ENCODE peak calls at places on chromosomes 5 and 9, in seven cellular contexts. J is aorta, E is endothelial cell of umbilical vein, D is mesenchymal stem cell, O is A549, B is ascending aorta, Y is PC-3. I is an unnamed sample.
A peak's percentile ranks its signal among the peaks of the same experiment; 100 is the strongest.

GRCh38 chr5:56350595-56351170 is 117.6 kb upstream of the ANKRD55 start:
- DNase-seq in J (peak; percentile 85), E (peak; percentile 98), D (peak; percentile 94), O (peak; percentile 94), B (no peak), Y (peak; percentile 89), I (peak; percentile 98)

GRCh38 chr5:141822134-141822533 is 56.1 kb downstream of the PCDH1 start:
- DNase-seq in J (no peak), E (peak; percentile 25), D (no peak), O (no peak), B (no peak), Y (no peak), I (peak; percentile 60)

GRCh38 chr9:133463864-133464615 is 4.3 kb downstream of the CACFD1 start:
- DNase-seq in J (no peak), E (no peak), D (no peak), O (no peak), B (no peak), Y (no peak), I (no peak)

GRCh38 chr9:126367646-126368419 is 41.2 kb downstream of the MVB12B start:
- DNase-seq in J (no peak), E (no peak), D (no peak), O (no peak), B (no peak), Y (peak; percentile 66), I (no peak)

GRCh38 chr9:94719878-94720277 is 6.6 kb upstream of the AOPEP start:
- DNase-seq in J (no peak), E (no peak), D (no peak), O (no peak), B (no peak), Y (peak; percentile 73), I (peak; percentile 25)

GRCh38 chr9:20990867-20991266 is 40.6 kb downstream of the HACD4 start:
- DNase-seq in J (no peak), E (no peak), D (no peak), O (no peak), B (no peak), Y (no peak), I (no peak)

GRCh38 chr5:111461261-111461671 is 51.1 kb downstream of the STARD4 start:
- DNase-seq in J (no peak), E (no peak), D (peak; percentile 52), O (peak; percentile 40), B (no peak), Y (peak; percentile 44), I (peak; percentile 62)

GRCh38 chr9:137000177-137000930 is 4.0 kb upstream of the CLIC3 start:
- DNase-seq in J (no peak), E (no peak), D (peak; percentile 79), O (no peak), B (no peak), Y (no peak), I (no peak)

GRCh38 chr9:97993000-97993399 is 9.9 kb downstream of the ANP32B start:
- DNase-seq in J (no peak), E (no peak), D (no peak), O (no peak), B (no peak), Y (no peak), I (no peak)

GRCh38 chr5:151107738-151108520 is 27.1 kb upstream of the TNIP1 start:
- DNase-seq in J (no peak), E (no peak), D (no peak), O (no peak), B (no peak), Y (peak; percentile 53), I (no peak)

GRCh38 chr9:110316255-110316921 is 21.3 kb downstream of the TXNDC8 start:
- DNase-seq in J (no peak), E (no peak), D (peak; percentile 37), O (no peak), B (no peak), Y (no peak), I (no peak)

GRCh38 chr5:124599048-124599973 is 147.1 kb downstream of the ZNF608 start:
- DNase-seq in J (no peak), E (peak; percentile 98), D (peak; percentile 84), O (peak; percentile 10), B (no peak), Y (peak; percentile 48), I (no peak)

GRCh38 chr5:42767491-42768105 is 11.0 kb downstream of the CCDC152 start:
- DNase-seq in J (no peak), E (peak; percentile 39), D (peak; percentile 44), O (no peak), B (no peak), Y (peak; percentile 74), I (peak; percentile 30)

GRCh38 chr9:87620727-87621322 is 105.1 kb upstream of the CTSL start:
- DNase-seq in J (no peak), E (no peak), D (no peak), O (no peak), B (no peak), Y (no peak), I (no peak)

GRCh38 chr9:35907732-35908483 is 1.4 kb upstream of the SPAAR start:
- DNase-seq in J (peak; percentile 87), E (peak; percentile 89), D (peak; percentile 93), O (peak; percentile 94), B (peak; percentile 46), Y (peak; percentile 84), I (peak; percentile 97)

GRCh38 chr5:116388564-116389258 is 185.9 kb downstream of the SEMA6A start:
- DNase-seq in J (no peak), E (peak; percentile 81), D (no peak), O (no peak), B (no peak), Y (no peak), I (no peak)

GRCh38 chr5:75818661-75819060 is 101.4 kb upstream of the POC5 start:
- DNase-seq in J (no peak), E (no peak), D (no peak), O (no peak), B (no peak), Y (no peak), I (no peak)

DNA sequence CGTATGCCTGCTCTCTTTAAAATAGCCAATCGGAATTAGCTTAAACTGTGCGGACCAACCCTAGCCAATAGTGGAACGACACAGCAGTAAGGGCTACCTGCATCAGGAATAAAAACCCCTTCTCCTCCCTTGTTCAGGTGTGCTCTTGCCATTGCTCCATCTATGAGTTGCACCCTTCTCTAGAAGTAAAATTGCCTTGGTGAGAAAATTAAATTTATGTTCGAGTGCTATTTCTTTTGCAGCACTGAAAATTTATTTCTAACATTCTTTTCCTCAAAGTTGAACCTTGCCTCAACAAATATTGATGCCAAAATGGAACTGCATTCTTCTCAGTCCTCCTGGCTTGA is 102.5 kb upstream of the SHB start:
- DNase-seq in J (no peak), E (no peak), D (no peak), O (no peak), B (no peak), Y (no peak), I (no peak)
- H3K27ac ChIP-seq in J (no peak overlapping the region), E (no peak overlapping the region), D (no peak overlapping the region), O (peak overlapping the region; percentile 84), B (no peak overlapping the region), Y (peak overlapping the region; percentile 97), I (no peak overlapping the region)

DNA sequence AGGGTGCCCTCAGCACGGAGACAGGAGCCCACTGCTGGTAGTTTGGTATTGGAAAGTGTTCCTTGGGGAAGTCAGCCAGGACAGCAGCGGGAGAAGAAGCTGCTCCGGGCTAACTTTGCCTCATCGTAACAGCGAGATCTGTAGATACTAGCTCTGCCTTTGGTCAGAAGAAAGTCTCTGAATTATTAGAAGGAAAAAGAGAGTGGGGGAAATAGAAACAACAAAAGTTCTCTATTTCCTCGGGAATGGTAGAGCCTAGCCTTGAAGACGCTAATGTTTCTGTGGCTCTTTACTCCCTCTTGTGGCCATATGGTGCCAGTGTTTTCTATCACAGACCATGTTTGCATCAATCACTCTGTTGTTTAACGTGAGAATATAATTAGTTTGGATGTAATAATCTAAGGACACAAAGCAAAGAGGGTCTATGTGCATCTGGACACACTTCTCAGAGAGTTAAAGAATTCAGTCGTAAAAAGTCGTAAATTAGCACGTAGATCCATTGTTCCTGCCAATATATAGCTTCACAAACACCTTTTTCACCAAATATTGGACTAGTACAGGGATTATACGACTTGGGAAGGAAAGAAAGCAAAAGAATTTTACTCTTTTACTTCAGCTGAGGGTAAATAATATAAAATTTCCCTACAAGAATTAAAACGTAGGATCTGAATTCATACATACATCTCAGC is 40.2 kb upstream of the HSD17B4 start:
- DNase-seq in J (peak; percentile 78), E (peak; percentile 87), D (peak; percentile 85), O (peak; percentile 67), B (no peak), Y (peak; percentile 78), I (peak; percentile 84)
- H3K27ac ChIP-seq in J (peak overlapping the region; percentile 42), E (peak overlapping the region; percentile 47), D (peak overlapping the region; percentile 87), O (peak overlapping the region; percentile 73), B (peak overlapping the region; percentile 83), Y (peak overlapping the region; percentile 69), I (peak overlapping the region; percentile 65)

GRCh38 chr9:124267271-124267807 is 9.6 kb downstream of the NEK6 start:
- DNase-seq in J (peak; percentile 88), E (peak; percentile 89), D (peak; percentile 77), O (peak; percentile 56), B (peak; percentile 60), Y (peak; percentile 88), I (peak; percentile 91)
- H3K27ac ChIP-seq in J (peak overlapping the region; percentile 23), E (peak overlapping the region; percentile 87), D (peak overlapping the region; percentile 88), O (peak overlapping the region; percentile 76), B (peak overlapping the region; percentile 80), Y (peak overlapping the region; percentile 86), I (peak overlapping the region; percentile 99)

DNA sequence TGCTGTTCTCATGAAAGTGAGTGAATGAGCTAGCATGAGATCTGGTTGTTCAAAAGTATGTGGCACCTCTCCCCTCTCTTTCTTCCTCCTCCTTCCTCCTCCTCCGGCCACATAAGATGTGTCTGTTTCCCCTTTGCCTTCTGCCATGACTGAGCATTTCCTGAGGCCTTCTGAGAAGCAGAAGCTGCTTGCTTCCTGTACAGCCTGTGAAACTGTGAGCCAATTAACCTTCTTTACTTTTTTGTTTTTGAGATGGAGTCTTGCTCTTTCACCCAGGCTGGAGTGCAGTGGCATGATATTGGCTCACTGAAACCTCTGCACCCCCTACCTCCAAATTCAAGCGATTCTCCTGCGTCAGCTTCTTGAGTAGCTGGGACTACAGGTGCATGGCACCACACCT is 6.1 kb downstream of the S100Z start:
- DNase-seq in J (no peak), E (peak; percentile 26), D (no peak), O (no peak), B (no peak), Y (no peak), I (no peak)
- H3K27ac ChIP-seq in J (no peak overlapping the region), E (no peak overlapping the region), D (no peak overlapping the region), O (no peak overlapping the region), B (no peak overlapping the region), Y (no peak overlapping the region), I (no peak overlapping the region)

DNA sequence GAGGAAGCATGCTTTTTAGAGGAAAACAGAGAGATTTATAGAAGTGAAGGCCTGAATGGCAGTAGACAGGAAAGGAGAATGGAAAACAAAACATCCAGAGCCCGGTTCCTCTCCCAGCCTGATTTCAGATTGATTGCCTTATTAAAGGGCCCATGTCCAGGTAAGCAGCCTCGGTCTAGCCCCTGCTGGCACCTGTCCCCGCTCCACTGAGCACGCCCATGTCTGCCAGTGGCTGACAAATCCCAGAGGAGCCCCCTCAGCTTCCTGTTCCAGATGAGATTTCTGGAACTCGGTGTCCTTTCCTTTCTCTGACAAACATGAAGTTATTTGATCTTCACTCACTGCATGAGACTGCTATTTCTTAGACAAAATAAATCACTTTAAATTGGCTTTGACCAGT is 187.0 kb upstream of the ADCY2 start:
- DNase-seq in J (no peak), E (no peak), D (no peak), O (no peak), B (no peak), Y (no peak), I (no peak)
- H3K27ac ChIP-seq in J (no peak overlapping the region), E (no peak overlapping the region), D (no peak overlapping the region), O (no peak overlapping the region), B (no peak overlapping the region), Y (no peak overlapping the region), I (no peak overlapping the region)

GRCh38 chr9:32554107-32554506 is 1.7 kb upstream of the TOPORS start:
- DNase-seq in J (no peak), E (peak; percentile 41), D (peak; percentile 10), O (no peak), B (no peak), Y (no peak), I (no peak)
- H3K27ac ChIP-seq in J (no peak overlapping the region), E (no peak overlapping the region), D (no peak overlapping the region), O (no peak overlapping the region), B (no peak overlapping the region), Y (no peak overlapping the region), I (no peak overlapping the region)